ENCODE peak calls at places on chromosomes 6 and 20, in seven cellular contexts. D, C, T, G, E, L and R are unnamed samples.
A peak's percentile ranks its signal among the peaks of the same experiment; 100 is the strongest.

GRCh38 chr20:4063631-4064030 is 48.3 kb upstream of the RNF24 start:
- ATAC-seq in D (peak; percentile 8), C (peak; percentile 32), T (no peak), G (no peak), E (peak; percentile 31), L (peak; percentile 32), R (no peak)

GRCh38 chr20:44585042-44585968 is 2.9 kb downstream of the PKIG start:
- ATAC-seq in D (no peak), C (no peak), T (no peak), G (no peak), E (no peak), L (no peak), R (no peak)

GRCh38 chr6:118632359-118632758 is 19.0 kb downstream of the CEP85L start:
- ATAC-seq in D (no peak), C (no peak), T (no peak), G (no peak), E (no peak), L (no peak), R (no peak)

GRCh38 chr20:44023515-44024371 is 109.1 kb downstream of the TOX2 start:
- ATAC-seq in D (peak; percentile 4), C (no peak), T (no peak), G (no peak), E (no peak), L (no peak), R (no peak)

GRCh38 chr20:7333846-7334245 is 566.4 kb downstream of the BMP2 start:
- ATAC-seq in D (no peak), C (no peak), T (no peak), G (no peak), E (no peak), L (no peak), R (no peak)

GRCh38 chr20:41213150-41213820 is 75.9 kb downstream of the PLCG1 start:
- ATAC-seq in D (no peak), C (peak; percentile 66), T (no peak), G (peak; percentile 60), E (peak; percentile 98), L (peak; percentile 37), R (no peak)

GRCh38 chr20:61500791-61501321 is 248.8 kb downstream of the CDH4 start:
- ATAC-seq in D (no peak), C (no peak), T (peak; percentile 38), G (no peak), E (peak; percentile 88), L (no peak), R (no peak)

GRCh38 chr6:75800133-75800532 is 51.1 kb downstream of the MYO6 start:
- ATAC-seq in D (no peak), C (peak; percentile 83), T (no peak), G (no peak), E (no peak), L (peak; percentile 85), R (no peak)

GRCh38 chr20:49420811-49421295 is 61.6 kb downstream of the KCNB1 start:
- ATAC-seq in D (no peak), C (no peak), T (no peak), G (no peak), E (no peak), L (no peak), R (peak; percentile 80)

GRCh38 chr6:136510782-136511181 is 39.4 kb downstream of the MAP7 start:
- ATAC-seq in D (no peak), C (no peak), T (peak; percentile 49), G (no peak), E (no peak), L (no peak), R (no peak)

GRCh38 chr20:38473353-38473795 is 731 bp downstream of the RALGAPB start:
- ATAC-seq in D (no peak), C (no peak), T (no peak), G (no peak), E (no peak), L (no peak), R (no peak)

GRCh38 chr20:36932476-36933426 is 18.8 kb downstream of the SAMHD1 start:
- ATAC-seq in D (no peak), C (peak; percentile 48), T (no peak), G (no peak), E (peak; percentile 84), L (no peak), R (no peak)

GRCh38 chr20:699811-700338 is 24.3 kb upstream of the SCRT2 start:
- ATAC-seq in D (no peak), C (no peak), T (no peak), G (no peak), E (no peak), L (no peak), R (no peak)

GRCh38 chr6:91273729-91274128 is 686.9 kb upstream of the MAP3K7 start:
- ATAC-seq in D (no peak), C (no peak), T (no peak), G (no peak), E (no peak), L (no peak), R (peak; percentile 58)

GRCh38 chr20:24755411-24755922 is 193.6 kb upstream of the CST7 start:
- ATAC-seq in D (no peak), C (peak; percentile 42), T (no peak), G (no peak), E (no peak), L (peak; percentile 56), R (no peak)

GRCh38 chr6:57207141-57207540 is 15.0 kb downstream of the RAB23 start:
- ATAC-seq in D (no peak), C (peak; percentile 76), T (no peak), G (no peak), E (peak; percentile 50), L (no peak), R (no peak)

GRCh38 chr20:11403711-11404110 is 514.0 kb upstream of the BTBD3 start:
- ATAC-seq in D (no peak), C (no peak), T (no peak), G (no peak), E (no peak), L (no peak), R (no peak)

GRCh38 chr6:11514672-11515071 is 22.9 kb upstream of the TMEM170B start:
- ATAC-seq in D (no peak), C (no peak), T (no peak), G (no peak), E (no peak), L (no peak), R (no peak)

GRCh38 chr6:45961125-45961524 is 54.5 kb downstream of the CLIC5 start:
- ATAC-seq in D (no peak), C (peak; percentile 57), T (no peak), G (no peak), E (no peak), L (no peak), R (no peak)

GRCh38 chr6:104418125-104418524 is 441.6 kb downstream of the HACE1 start:
- ATAC-seq in D (no peak), C (no peak), T (no peak), G (no peak), E (no peak), L (no peak), R (no peak)

GRCh38 chr6:133242761-133243590 is 1.8 kb downstream of the EYA4 start:
- ATAC-seq in D (peak; percentile 78), C (peak; percentile 16), T (no peak), G (no peak), E (peak; percentile 6), L (no peak), R (no peak)

DNA sequence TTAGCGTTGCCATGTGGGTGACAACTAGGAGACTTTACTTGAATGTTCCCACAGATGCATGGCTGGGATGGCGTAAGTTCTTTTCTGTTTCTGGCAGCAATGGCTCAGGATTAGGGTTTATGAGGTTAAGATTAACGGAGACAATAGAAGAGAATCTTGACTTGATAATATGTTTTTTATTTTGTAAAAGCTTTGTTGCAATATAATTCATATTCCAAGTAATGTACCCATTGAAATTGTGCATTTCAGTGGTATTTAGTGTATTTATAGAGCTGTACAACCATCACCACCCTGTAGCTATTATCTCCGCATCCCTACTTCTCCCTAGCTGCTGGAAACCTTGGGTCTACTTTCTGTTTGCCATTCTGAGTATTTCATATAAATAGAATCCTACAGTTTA is 349.2 kb downstream of the UTRN start:
- ATAC-seq in D (no peak), C (no peak), T (no peak), G (no peak), E (no peak), L (no peak), R (no peak)
- H3K27ac ChIP-seq in D (no peak overlapping the region), C (no peak overlapping the region), T (no peak overlapping the region), G (no peak overlapping the region), E (no peak overlapping the region), L (no peak overlapping the region), R (no peak overlapping the region)

GRCh38 chr20:63295846-63296245 is 2.9 kb downstream of the COL20A1 start:
- ATAC-seq in D (no peak), C (no peak), T (peak; percentile 3), G (no peak), E (no peak), L (no peak), R (no peak)
- H3K4me3 ChIP-seq in D (no peak overlapping the region), C (no peak overlapping the region), T (no peak overlapping the region), G (no peak overlapping the region), E (no peak overlapping the region), L (no peak overlapping the region), R (no peak overlapping the region)

GRCh38 chr20:46555370-46555956 is 5.0 kb upstream of the OCSTAMP start:
- ATAC-seq in D (no peak), C (no peak), T (no peak), G (no peak), E (no peak), L (no peak), R (no peak)

GRCh38 chr20:46557231-46557956 is 6.9 kb upstream of the OCSTAMP start:
- ATAC-seq in D (no peak), C (peak; percentile 35), T (no peak), G (no peak), E (no peak), L (no peak), R (no peak)

GRCh38 chr20:46552460-46553420 is 2.3 kb upstream of the OCSTAMP start:
- ATAC-seq in D (no peak), C (no peak), T (peak; percentile 78), G (no peak), E (no peak), L (no peak), R (no peak)

GRCh38 chr20:46551508-46552280 is 1.2 kb upstream of the OCSTAMP start:
- ATAC-seq in D (no peak), C (no peak), T (no peak), G (no peak), E (no peak), L (no peak), R (no peak)

GRCh38 chr20:46554850-46555249 is 4.4 kb upstream of the OCSTAMP start:
- ATAC-seq in D (no peak), C (no peak), T (no peak), G (no peak), E (no peak), L (no peak), R (no peak)
- H3K27ac ChIP-seq in D (no peak overlapping the region), C (no peak overlapping the region), T (no peak overlapping the region), G (no peak overlapping the region), E (no peak overlapping the region), L (no peak overlapping the region), R (no peak overlapping the region)

DNA sequence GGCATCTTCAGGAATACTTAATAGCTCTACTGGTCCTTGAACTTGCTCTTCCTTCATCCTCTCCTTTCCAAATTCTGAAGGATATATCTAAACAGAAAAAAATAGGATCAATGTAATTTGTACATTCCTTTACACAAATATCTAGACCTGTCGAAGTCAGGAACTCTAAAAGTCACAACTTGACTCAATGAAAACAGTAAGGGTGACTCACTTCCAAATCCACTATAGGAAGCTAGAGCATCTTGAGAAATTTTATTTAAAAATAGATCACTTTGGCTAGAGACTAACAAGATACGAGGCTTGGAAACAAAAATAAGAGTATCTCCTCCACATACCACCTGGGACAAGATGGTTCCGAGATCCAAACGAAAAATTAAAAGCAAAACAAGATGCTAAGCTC is 12.2 kb downstream of the ESF1 start:
- ATAC-seq in D (no peak), C (no peak), T (no peak), G (no peak), E (no peak), L (no peak), R (no peak)
- H3K4me3 ChIP-seq in D (no peak overlapping the region), C (no peak overlapping the region), T (no peak overlapping the region), G (no peak overlapping the region), E (no peak overlapping the region), L (no peak overlapping the region), R (no peak overlapping the region)